ENCODE peak calls at places on chromosome 21, in five cellular contexts. M is HCT116, F is heart left ventricle, C is transverse colon, G is IMR-90. U is an unnamed sample.

GRCh38 chr21:46161800-46162592 is 6.6 kb upstream of the FTCD start:
- DNase-seq in M (no peak), F (peak), C (no peak), G (no peak), U (no peak)

GRCh38 chr21:31630062-31630711 is 29.3 kb upstream of the SOD1 start:
- DNase-seq in M (peak), F (no peak), C (no peak), G (peak), U (no peak)

GRCh38 chr21:41876396-41876795 is 2.7 kb downstream of the PRDM15 start:
- DNase-seq in M (no peak), F (no peak), C (no peak), G (no peak), U (no peak)

GRCh38 chr21:16159213-16159970 is 429.6 kb downstream of the USP25 start:
- DNase-seq in M (no peak), F (no peak), C (no peak), G (peak), U (no peak)

GRCh38 chr21:46099476-46099875 is 1.6 kb downstream of the COL6A2 start:
- DNase-seq in M (no peak), F (peak), C (peak), G (peak), U (no peak)

GRCh38 chr21:31406510-31406909 is 62.4 kb upstream of the TIAM1 start:
- DNase-seq in M (no peak), F (no peak), C (no peak), G (no peak), U (no peak)

GRCh38 chr21:41419921-41420862 is 5.8 kb upstream of the MX1 start:
- DNase-seq in M (peak), F (peak), C (peak), G (peak), U (peak)

GRCh38 chr21:41602511-41602910 is 94.6 kb upstream of the TMPRSS2 start:
- DNase-seq in M (no peak), F (no peak), C (no peak), G (no peak), U (no peak)

GRCh38 chr21:28089599-28090421 is 902.9 kb downstream of the LTN1 start:
- DNase-seq in M (no peak), F (no peak), C (no peak), G (no peak), U (no peak)

GRCh38 chr21:18244721-18245486 is at the start of gene CHODL:
- DNase-seq in M (no peak), F (peak), C (no peak), G (no peak), U (no peak)

GRCh38 chr21:36321325-36322082 is 1.5 kb downstream of the MORC3 start:
- DNase-seq in M (no peak), F (no peak), C (no peak), G (peak), U (peak)

GRCh38 chr21:41319273-41319672 is 2.7 kb downstream of the FAM3B start:
- DNase-seq in M (no peak), F (no peak), C (peak), G (no peak), U (no peak)

GRCh38 chr21:46551636-46552241 is 53.1 kb downstream of the S100B start:
- DNase-seq in M (no peak), F (no peak), C (no peak), G (no peak), U (no peak)

GRCh38 chr21:31571879-31572278 is 87.6 kb upstream of the SOD1 start:
- DNase-seq in M (no peak), F (no peak), C (no peak), G (no peak), U (no peak)

GRCh38 chr21:46122241-46122671 is 24.3 kb downstream of the COL6A2 start:
- DNase-seq in M (no peak), F (peak), C (peak), G (peak), U (no peak)

GRCh38 chr21:45988366-45989347 is 7.1 kb downstream of the COL6A1 start:
- DNase-seq in M (no peak), F (peak), C (no peak), G (no peak), U (no peak)

GRCh38 chr21:41438425-41439113 is 12.5 kb downstream of the MX1 start:
- DNase-seq in M (no peak), F (no peak), C (no peak), G (no peak), U (no peak)

GRCh38 chr21:34762761-34763160 is 94.0 kb downstream of the CLIC6 start:
- DNase-seq in M (no peak), F (no peak), C (no peak), G (peak), U (no peak)

GRCh38 chr21:27647921-27648320 is 681.0 kb upstream of the ADAMTS5 start:
- DNase-seq in M (no peak), F (no peak), C (no peak), G (no peak), U (no peak)

GRCh38 chr21:36337099-36337509 is 17.1 kb downstream of the MORC3 start:
- DNase-seq in M (no peak), F (no peak), C (no peak), G (peak), U (peak)

GRCh38 chr21:34046917-34047316 is 26.5 kb upstream of the MRPS6 start:
- DNase-seq in M (no peak), F (no peak), C (no peak), G (no peak), U (no peak)

GRCh38 chr21:16536661-16537359 is 807.0 kb downstream of the USP25 start:
- DNase-seq in M (no peak), F (no peak), C (no peak), G (peak), U (no peak)

DNA sequence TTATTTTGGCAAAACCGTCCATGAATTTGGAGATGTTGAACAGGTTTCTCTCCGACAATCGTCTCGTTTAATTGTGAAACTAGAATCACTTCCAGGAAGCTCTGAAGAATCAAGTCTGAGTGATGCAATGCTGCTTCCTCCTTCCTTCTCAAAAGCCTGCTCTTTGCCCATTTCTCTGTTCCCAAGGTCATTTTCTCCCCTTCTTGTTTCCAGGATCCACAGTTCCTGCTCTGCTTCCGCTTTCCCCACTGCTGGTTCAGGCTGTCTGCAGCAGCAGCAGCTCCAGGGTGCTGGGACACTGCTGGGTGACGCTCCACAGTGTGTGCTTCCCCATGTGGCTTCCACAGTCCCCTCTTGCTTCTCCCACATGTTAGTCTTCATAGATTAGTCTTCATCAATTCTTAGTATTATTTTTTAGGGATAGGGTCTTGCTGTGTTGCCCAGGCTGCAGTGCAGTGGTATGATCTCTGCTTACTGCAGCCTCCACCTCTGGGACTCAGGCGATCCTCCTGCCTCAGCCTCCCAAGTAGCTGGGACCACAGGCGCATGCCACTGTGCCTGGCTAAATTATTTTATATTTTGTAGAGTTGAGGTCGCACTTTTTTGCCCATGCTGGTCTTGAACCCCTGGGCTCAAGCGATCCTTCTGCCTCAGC is 156.2 kb downstream of the DYRK1A start:
- DNase-seq in M (no peak), F (no peak), C (no peak), G (no peak), U (no peak)
- TF ChIP-seq POLR2A in M (no peak), F (no peak), C (no peak), G (no peak), U (no peak)

GRCh38 chr21:44801468-44802395 is at the start of gene UBE2G2:
- DNase-seq in M (peak), F (peak), C (peak), G (peak), U (peak)
- TF ChIP-seq POLR2A in M (peak), F (peak), C (peak), G (peak), U (peak)

GRCh38 chr21:39085843-39086415 is 97.3 kb downstream of the PSMG1 start:
- DNase-seq in M (no peak), F (no peak), C (no peak), G (no peak), U (no peak)

GRCh38 chr21:39084073-39084472 is 99.2 kb downstream of the PSMG1 start:
- DNase-seq in M (no peak), F (no peak), C (no peak), G (no peak), U (no peak)

GRCh38 chr21:39083377-39084008 is 99.8 kb downstream of the PSMG1 start:
- DNase-seq in M (no peak), F (no peak), C (peak), G (no peak), U (no peak)

GRCh38 chr21:39086547-39086946 is 96.7 kb downstream of the PSMG1 start:
- DNase-seq in M (no peak), F (no peak), C (no peak), G (no peak), U (no peak)

GRCh38 chr21:39084979-39085729 is 98.1 kb downstream of the PSMG1 start:
- DNase-seq in M (no peak), F (no peak), C (no peak), G (no peak), U (no peak)
- TF ChIP-seq POLR2A in M (no peak), F (no peak), C (no peak), G (no peak), U (no peak)

DNA sequence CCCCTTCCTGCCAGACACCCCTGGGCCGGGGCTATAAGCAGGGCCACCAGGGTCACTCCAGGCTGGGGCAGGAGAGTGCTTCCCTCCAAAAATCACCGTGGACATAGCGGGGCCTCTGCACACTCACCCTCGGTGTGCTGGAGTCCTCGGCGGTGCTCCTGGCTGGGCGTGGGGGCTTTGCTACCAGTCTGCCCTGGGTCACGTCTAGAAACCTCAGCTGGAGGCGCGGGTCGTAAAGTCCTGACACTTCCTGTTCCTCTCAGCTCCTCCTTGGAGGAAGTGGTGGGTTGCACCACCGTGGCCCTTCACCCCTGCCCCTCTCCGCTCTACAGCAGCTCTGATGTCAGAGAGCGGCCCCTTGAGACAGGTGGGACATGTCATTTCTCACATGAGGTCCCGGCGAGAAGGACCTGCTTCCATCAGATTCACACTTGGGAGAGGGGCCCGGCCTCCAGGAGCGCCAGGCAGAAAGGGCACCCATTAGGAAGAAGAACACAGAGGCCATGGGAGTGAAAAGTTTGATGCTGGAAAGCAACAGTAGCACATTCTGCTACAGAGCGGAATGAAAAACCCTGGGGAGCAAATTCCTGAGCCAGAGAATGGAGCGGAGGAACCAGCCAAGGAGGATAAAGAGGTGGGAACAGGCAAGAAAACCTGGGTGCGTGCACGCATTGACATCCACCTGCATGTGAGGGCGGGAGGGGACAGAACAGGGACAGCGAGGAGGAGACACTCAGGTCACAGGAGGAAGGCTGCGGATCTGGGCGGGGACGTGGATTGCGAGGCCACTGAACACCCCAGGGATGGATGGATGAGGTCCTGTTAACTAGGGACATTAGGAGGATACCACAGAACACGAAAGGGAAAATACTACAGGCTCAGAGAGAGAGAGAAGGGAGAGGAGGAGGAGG is at the start of gene ITGB2:
- DNase-seq in M (no peak), F (peak), C (peak), G (no peak), U (no peak)
- TF ChIP-seq POLR2A in M (no peak), F (no peak), C (no peak), G (no peak), U (no peak)

GRCh38 chr21:39183272-39184049 is at the start of gene PSMG1:
- DNase-seq in M (peak), F (peak), C (peak), G (peak), U (peak)
- TF ChIP-seq POLR2A in M (peak), F (peak), C (peak), G (peak), U (peak)

GRCh38 chr21:42878993-42879787 is at the start of gene WDR4:
- DNase-seq in M (peak), F (peak), C (peak), G (peak), U (peak)
- TF ChIP-seq POLR2A in M (peak), F (peak), C (peak), G (peak), U (peak)

GRCh38 chr21:43726686-43727570 is 8.0 kb downstream of the PDXK start:
- DNase-seq in M (no peak), F (no peak), C (no peak), G (no peak), U (no peak)

GRCh38 chr21:43727571-43728466 is 8.9 kb downstream of the PDXK start:
- DNase-seq in M (no peak), F (no peak), C (no peak), G (peak), U (peak)

GRCh38 chr21:43731891-43732711 is 13.2 kb downstream of the PDXK start:
- DNase-seq in M (no peak), F (no peak), C (no peak), G (no peak), U (no peak)

GRCh38 chr21:43731476-43731875 is 12.5 kb downstream of the PDXK start:
- DNase-seq in M (no peak), F (no peak), C (no peak), G (no peak), U (no peak)

GRCh38 chr21:43728467-43729390 is 9.8 kb downstream of the PDXK start:
- DNase-seq in M (peak), F (peak), C (peak), G (peak), U (peak)
- TF ChIP-seq POLR2A in M (no peak), F (peak), C (peak), G (peak), U (peak)

GRCh38 chr21:25583370-25584133 is 23.7 kb downstream of the MRPL39 start:
- DNase-seq in M (no peak), F (no peak), C (no peak), G (no peak), U (no peak)
- TF ChIP-seq POLR2A in M (no peak), F (no peak), C (no peak), G (no peak), U (no peak)

GRCh38 chr21:43787180-43787533 is 2.2 kb upstream of the RRP1 start:
- DNase-seq in M (no peak), F (no peak), C (no peak), G (no peak), U (no peak)

GRCh38 chr21:43790053-43790524 is 712 bp downstream of the RRP1 start:
- DNase-seq in M (no peak), F (no peak), C (no peak), G (no peak), U (peak)

GRCh38 chr21:43786423-43787179 is 2.8 kb upstream of the RRP1 start:
- DNase-seq in M (no peak), F (no peak), C (no peak), G (no peak), U (peak)

GRCh38 chr21:43792406-43792805 is 3.0 kb downstream of the RRP1 start:
- DNase-seq in M (no peak), F (no peak), C (no peak), G (no peak), U (no peak)

GRCh38 chr21:43789276-43790052 is at the start of gene RRP1:
- DNase-seq in M (peak), F (peak), C (peak), G (peak), U (peak)
- TF ChIP-seq POLR2A in M (peak), F (peak), C (peak), G (peak), U (peak)

DNA sequence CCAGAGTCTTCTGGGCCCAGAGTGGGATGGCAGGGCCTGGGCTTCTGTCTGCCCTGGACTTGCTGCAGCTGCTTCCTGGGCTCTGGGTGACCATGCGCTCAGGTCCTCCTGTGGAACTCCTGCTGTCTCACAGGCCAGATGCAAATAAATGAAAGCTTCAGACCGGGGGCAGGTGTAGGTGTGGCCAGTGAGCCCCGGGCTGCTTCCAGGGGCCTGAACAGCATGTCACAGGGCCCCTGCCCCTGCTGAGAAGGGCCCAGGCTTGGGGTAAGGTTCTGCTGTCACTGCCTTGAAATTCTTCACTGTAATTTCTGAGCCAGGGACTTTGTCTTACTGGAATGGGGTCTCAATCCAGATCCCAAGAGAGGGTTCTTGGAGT is 2.5 kb upstream of the PKNOX1 start:
- DNase-seq in M (no peak), F (no peak), C (no peak), G (no peak), U (no peak)
- TF ChIP-seq POLR2A in M (no peak), F (no peak), C (no peak), G (no peak), U (no peak)

U was measured in erythroblast.